ENCODE peak calls at places on chromosomes 5 and 9, in six cellular contexts. A, Z, M, E, H and P are unnamed samples.

GRCh38 chr5:151296478-151296830 is 7.1 kb downstream of the SLC36A3 start:
- DNase-seq in Z (no peak), M (no peak), E (peak), H (no peak), A (no peak), P (no peak)

GRCh38 chr5:154311362-154311761 is 120.8 kb downstream of the GALNT10 start:
- DNase-seq in A (no peak), Z (no peak), E (no peak), M (no peak), H (no peak), P (peak)

GRCh38 chr5:56055287-56055686 is 60.5 kb upstream of the IL6ST start:
- DNase-seq in A (no peak), Z (no peak), E (no peak), M (peak), H (no peak), P (no peak)

GRCh38 chr5:589588-589987 is 22.6 kb upstream of the CEP72 start:
- DNase-seq in H (no peak), E (no peak), M (no peak), A (no peak), Z (no peak), P (no peak)

GRCh38 chr9:129010267-129010975 is 17.7 kb downstream of the SH3GLB2 start:
- DNase-seq in E (no peak), M (no peak), Z (no peak), H (no peak), A (no peak), P (no peak)

GRCh38 chr9:86843182-86843581 is 104.1 kb downstream of the GAS1 start:
- DNase-seq in E (no peak), H (no peak), A (no peak), M (no peak), Z (no peak), P (no peak)

GRCh38 chr5:73374520-73375235 is 73.9 kb downstream of the FOXD1 start:
- DNase-seq in Z (no peak), M (peak), A (no peak), E (peak), H (peak), P (no peak)

GRCh38 chr9:2012347-2012746 is 2.8 kb upstream of the SMARCA2 start:
- DNase-seq in Z (no peak), M (no peak), H (no peak), A (no peak), E (no peak), P (no peak)

GRCh38 chr5:151738125-151738848 is 20.1 kb downstream of the ATOX1 start:
- DNase-seq in Z (no peak), M (peak), A (no peak), H (no peak), E (no peak), P (no peak)

GRCh38 chr9:17005085-17005484 is 129.8 kb upstream of the CNTLN start:
- DNase-seq in H (no peak), A (peak), M (peak), Z (no peak), E (peak), P (no peak)

GRCh38 chr9:127035948-127036347 is 86.5 kb downstream of the ANGPTL2 start:
- DNase-seq in E (no peak), Z (no peak), M (peak), A (peak), H (no peak), P (no peak)

GRCh38 chr5:20109326-20109725 is 121.3 kb upstream of the CDH18 start:
- DNase-seq in H (no peak), E (peak), M (no peak), A (no peak), Z (no peak), P (no peak)

GRCh38 chr5:58898006-58898405 is 315.1 kb downstream of the RAB3C start:
- DNase-seq in A (no peak), Z (no peak), E (no peak), H (no peak), M (no peak), P (no peak)

GRCh38 chr5:16510123-16510522 is 44.5 kb upstream of the ZNF622 start:
- DNase-seq in Z (no peak), E (no peak), M (no peak), H (no peak), A (no peak), P (no peak)

GRCh38 chr5:16505140-16505891 is 39.7 kb upstream of the ZNF622 start:
- DNase-seq in A (no peak), Z (no peak), H (peak), E (no peak), M (no peak), P (no peak)

GRCh38 chr5:16505904-16506303 is 40.3 kb upstream of the ZNF622 start:
- DNase-seq in M (no peak), A (no peak), H (peak), Z (no peak), E (no peak), P (no peak)

GRCh38 chr5:16507716-16508115 is 42.1 kb upstream of the ZNF622 start:
- DNase-seq in Z (no peak), A (no peak), E (no peak), M (peak), H (no peak), P (no peak)

DNA sequence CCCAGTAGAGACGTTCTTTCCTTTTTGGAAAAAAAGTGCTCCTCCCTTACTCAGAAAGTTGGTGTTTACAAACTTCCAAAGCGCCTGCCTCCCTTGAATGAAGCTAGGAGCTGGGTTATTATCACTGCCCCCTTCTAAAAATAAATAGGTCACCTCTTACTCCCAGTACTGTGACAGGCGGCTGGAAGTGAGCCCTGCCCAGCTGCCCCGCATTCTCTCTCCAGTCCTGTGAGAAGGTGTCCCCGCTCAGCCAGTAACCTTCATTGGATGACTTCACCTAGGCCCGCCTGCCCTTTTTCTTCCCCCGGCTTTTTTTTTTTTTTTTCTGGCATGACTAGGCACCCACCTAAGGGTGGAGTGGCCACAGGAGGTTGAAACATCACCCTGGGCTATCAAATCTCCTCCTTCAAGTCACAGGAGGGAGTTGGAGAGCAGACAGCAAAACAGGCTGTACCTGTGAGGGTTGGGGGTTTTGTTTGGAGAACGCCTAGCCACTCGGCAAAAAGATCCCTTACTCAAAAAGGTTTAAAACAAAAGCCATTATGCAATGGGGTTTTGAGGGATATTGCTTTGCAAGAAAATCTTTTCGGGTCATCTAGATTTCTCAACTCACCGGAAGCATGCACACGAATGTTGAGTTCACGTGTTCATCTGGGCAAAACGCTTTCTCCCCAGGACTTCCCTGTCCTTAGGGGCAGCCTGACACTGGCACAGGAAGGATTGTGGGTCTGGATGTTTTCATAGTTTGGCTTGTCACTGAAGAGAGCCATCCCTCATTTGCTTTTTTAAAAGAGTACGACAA is 43.3 kb upstream of the ZNF622 start:
- DNase-seq in A (no peak), M (no peak), H (peak), E (peak), Z (peak), P (no peak)
- H3K27ac ChIP-seq in A (no peak), M (no peak), H (peak), E (no peak), Z (no peak), P (no peak)

DNA sequence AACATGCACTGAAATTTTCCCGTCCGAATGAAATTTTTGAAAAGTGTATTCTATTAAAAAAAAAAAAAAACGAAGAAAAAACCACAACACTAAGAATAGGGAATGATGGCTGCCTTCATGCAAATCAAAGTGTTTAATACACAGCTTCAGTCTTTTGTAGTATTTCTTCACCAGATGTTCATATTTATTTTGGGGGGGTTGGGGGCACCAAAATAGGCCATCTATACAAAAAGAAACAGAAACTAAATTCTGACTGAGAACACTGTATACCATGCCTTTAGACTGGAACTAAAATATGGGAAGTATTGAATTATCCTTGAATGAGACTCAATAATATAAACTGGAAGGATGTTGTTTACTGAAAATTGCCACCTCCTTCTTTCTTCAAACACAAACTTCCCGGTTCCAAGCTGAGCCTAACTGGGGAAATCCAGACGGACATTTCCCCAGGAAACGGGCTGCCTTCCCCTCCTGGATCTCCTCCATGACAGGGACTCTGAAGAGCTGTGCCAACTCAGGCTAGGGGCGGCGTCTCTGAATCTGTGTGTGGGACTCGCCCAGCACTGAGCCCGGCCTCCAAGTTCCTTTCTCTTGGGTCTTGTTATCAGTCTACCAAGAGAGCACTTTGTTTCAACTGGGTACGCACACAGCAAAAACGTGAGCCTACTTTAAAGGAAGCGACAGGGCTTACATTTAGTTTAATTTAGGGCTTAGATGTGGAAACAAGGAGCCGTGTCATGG is 511.3 kb upstream of the ADAMTS16 start:
- DNase-seq in Z (no peak), E (no peak), A (no peak), H (no peak), M (no peak), P (no peak)
- H2AFZ ChIP-seq in Z (no peak), E (no peak), A (no peak), H (no peak), M (no peak), P (peak)

GRCh38 chr9:34624475-34624984 is 4.2 kb upstream of the DCTN3 start:
- DNase-seq in M (no peak), E (no peak), H (no peak), Z (peak), A (no peak), P (no peak)
- TF ChIP-seq EZH2 in M (peak), E (no peak), H (no peak), Z (peak), A (peak), P (no peak)

GRCh38 chr9:28961625-28962024 is 1388.3 kb upstream of the C9orf72 start:
- DNase-seq in E (no peak), Z (no peak), H (no peak), A (no peak), M (no peak), P (no peak)
- H3K27ac ChIP-seq in E (no peak), Z (no peak), H (no peak), A (no peak), M (no peak), P (no peak)

DNA sequence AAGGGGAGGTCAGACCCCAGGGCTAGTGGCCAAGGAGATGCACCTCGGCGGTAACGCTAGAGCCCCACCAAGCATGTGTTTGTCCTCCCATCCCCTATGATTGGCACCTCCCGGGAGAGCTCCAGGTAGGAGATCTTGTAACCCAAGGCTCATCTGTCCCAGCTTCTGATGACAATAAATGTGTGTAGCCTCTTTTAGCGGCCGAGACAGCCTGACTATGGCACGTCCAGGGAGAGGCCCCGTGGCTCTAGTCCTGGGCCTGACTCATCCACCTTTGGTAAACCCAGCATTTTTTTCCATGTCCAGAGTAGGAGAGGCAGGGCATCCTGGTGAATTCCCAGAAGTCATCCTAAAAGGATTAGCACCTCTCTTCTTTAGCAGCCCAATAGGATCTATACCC is 39.2 kb downstream of the IRF1 start:
- DNase-seq in E (peak), Z (no peak), H (no peak), A (no peak), M (peak), P (no peak)
- H2AFZ ChIP-seq in E (no peak), Z (no peak), H (no peak), A (no peak), M (no peak), P (no peak)

DNA sequence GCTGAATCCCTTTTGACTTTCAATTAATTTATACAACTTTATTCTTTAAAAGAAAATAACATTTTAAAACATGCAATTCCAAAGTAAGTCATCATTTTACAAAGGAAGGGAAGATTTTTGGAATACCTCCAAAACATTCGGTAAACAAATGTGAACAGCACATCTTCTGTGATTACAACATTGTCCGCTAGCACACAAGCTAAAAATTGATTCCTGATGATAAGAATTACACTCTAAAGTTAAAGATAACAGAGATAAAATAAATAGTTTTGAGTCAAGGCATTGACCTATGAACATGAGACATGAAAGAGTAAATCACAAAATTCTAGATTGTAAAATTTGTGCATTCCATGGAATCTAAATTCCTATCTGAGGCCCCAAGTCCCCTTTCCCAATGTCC is 56.3 kb upstream of the TRAF1 start:
- DNase-seq in M (no peak), A (no peak), Z (no peak), E (peak), H (no peak), P (no peak)
- TF ChIP-seq EZH2 in M (no peak), A (no peak), Z (no peak), E (no peak), H (no peak), P (no peak)

GRCh38 chr5:112227911-112228631 is 191.0 kb downstream of the EPB41L4A start:
- DNase-seq in A (no peak), Z (no peak), H (peak), E (no peak), M (peak), P (no peak)
- H3K27ac ChIP-seq in A (no peak), Z (no peak), H (peak), E (no peak), M (no peak), P (no peak)